ENCODE peak calls at places on chromosomes 1 and 21, in seven cellular contexts. One of them, this sample, is unnamed.
A peak's percentile ranks its signal among the peaks of the same experiment; 100 is the strongest.

GRCh38 chr1:94095112-94095637 is 25.8 kb downstream of the ABCA4 start:
- DNase-seq in ovary: peak; percentile 86
- DNase-seq in A549: no peak
- DNase-seq in effector memory CD8-positive, alpha-beta T cell: no peak
- DNase-seq in skeletal muscle cell: peak; percentile 91
- DNase-seq in activated T-cell treated with anti-CD3 and anti-CD28 coated beads, Interleukin-2, amount 50 U/mL, for 1 hour: no peak
- DNase-seq in choroid plexus epithelial cell: peak; percentile 99
- DNase-seq in this sample: peak; percentile 40

GRCh38 chr1:156282143-156282478 is 514 bp downstream of the SMG5 start:
- DNase-seq in activated T-cell treated with anti-CD3 and anti-CD28 coated beads, Interleukin-2, amount 50 U/mL, for 1 hour: no peak
- DNase-seq in skeletal muscle cell: no peak
- DNase-seq in A549: peak; percentile 53
- DNase-seq in effector memory CD8-positive, alpha-beta T cell: no peak
- DNase-seq in choroid plexus epithelial cell: no peak
- DNase-seq in ovary: no peak
- DNase-seq in this sample: no peak

GRCh38 chr1:21357161-21357560 is 66.9 kb upstream of the ECE1 start:
- DNase-seq in skeletal muscle cell: no peak
- DNase-seq in effector memory CD8-positive, alpha-beta T cell: no peak
- DNase-seq in choroid plexus epithelial cell: no peak
- DNase-seq in A549: no peak
- DNase-seq in ovary: no peak
- DNase-seq in activated T-cell treated with anti-CD3 and anti-CD28 coated beads, Interleukin-2, amount 50 U/mL, for 1 hour: no peak
- DNase-seq in this sample: no peak

GRCh38 chr1:204466416-204467405 is 27.9 kb downstream of the PIK3C2B start:
- DNase-seq in choroid plexus epithelial cell: no peak
- DNase-seq in activated T-cell treated with anti-CD3 and anti-CD28 coated beads, Interleukin-2, amount 50 U/mL, for 1 hour: no peak
- DNase-seq in ovary: no peak
- DNase-seq in effector memory CD8-positive, alpha-beta T cell: no peak
- DNase-seq in skeletal muscle cell: no peak
- DNase-seq in A549: no peak
- DNase-seq in this sample: peak; percentile 97

GRCh38 chr1:29631361-29631760 is 395.0 kb downstream of the PTPRU start:
- DNase-seq in effector memory CD8-positive, alpha-beta T cell: no peak
- DNase-seq in skeletal muscle cell: no peak
- DNase-seq in A549: no peak
- DNase-seq in activated T-cell treated with anti-CD3 and anti-CD28 coated beads, Interleukin-2, amount 50 U/mL, for 1 hour: no peak
- DNase-seq in choroid plexus epithelial cell: peak; percentile 28
- DNase-seq in ovary: no peak
- DNase-seq in this sample: peak; percentile 13

GRCh38 chr1:85366391-85366790 is 90.0 kb upstream of the BCL10 start:
- DNase-seq in ovary: no peak
- DNase-seq in choroid plexus epithelial cell: peak; percentile 87
- DNase-seq in skeletal muscle cell: peak; percentile 36
- DNase-seq in activated T-cell treated with anti-CD3 and anti-CD28 coated beads, Interleukin-2, amount 50 U/mL, for 1 hour: no peak
- DNase-seq in A549: no peak
- DNase-seq in effector memory CD8-positive, alpha-beta T cell: no peak
- DNase-seq in this sample: no peak

GRCh38 chr1:53286950-53287349 is 40.9 kb downstream of the LRP8 start:
- DNase-seq in effector memory CD8-positive, alpha-beta T cell: no peak
- DNase-seq in skeletal muscle cell: no peak
- DNase-seq in ovary: no peak
- DNase-seq in A549: no peak
- DNase-seq in choroid plexus epithelial cell: no peak
- DNase-seq in activated T-cell treated with anti-CD3 and anti-CD28 coated beads, Interleukin-2, amount 50 U/mL, for 1 hour: no peak
- DNase-seq in this sample: no peak

GRCh38 chr1:228281631-228282328 is 73.9 kb downstream of the OBSCN start:
- DNase-seq in A549: no peak
- DNase-seq in activated T-cell treated with anti-CD3 and anti-CD28 coated beads, Interleukin-2, amount 50 U/mL, for 1 hour: no peak
- DNase-seq in skeletal muscle cell: no peak
- DNase-seq in effector memory CD8-positive, alpha-beta T cell: no peak
- DNase-seq in choroid plexus epithelial cell: no peak
- DNase-seq in ovary: no peak
- DNase-seq in this sample: no peak

GRCh38 chr1:84721152-84721551 is 30.9 kb upstream of the SSX2IP start:
- DNase-seq in effector memory CD8-positive, alpha-beta T cell: no peak
- DNase-seq in choroid plexus epithelial cell: peak; percentile 34
- DNase-seq in activated T-cell treated with anti-CD3 and anti-CD28 coated beads, Interleukin-2, amount 50 U/mL, for 1 hour: no peak
- DNase-seq in skeletal muscle cell: peak; percentile 39
- DNase-seq in A549: no peak
- DNase-seq in ovary: no peak
- DNase-seq in this sample: no peak

GRCh38 chr1:110449661-110450651 is 993 bp upstream of the PROK1 start:
- DNase-seq in effector memory CD8-positive, alpha-beta T cell: no peak
- DNase-seq in skeletal muscle cell: no peak
- DNase-seq in ovary: no peak
- DNase-seq in activated T-cell treated with anti-CD3 and anti-CD28 coated beads, Interleukin-2, amount 50 U/mL, for 1 hour: no peak
- DNase-seq in choroid plexus epithelial cell: peak; percentile 18
- DNase-seq in A549: no peak
- DNase-seq in this sample: no peak

GRCh38 chr1:9128520-9129371 is at the start of gene GPR157:
- DNase-seq in effector memory CD8-positive, alpha-beta T cell: peak; percentile 61
- DNase-seq in activated T-cell treated with anti-CD3 and anti-CD28 coated beads, Interleukin-2, amount 50 U/mL, for 1 hour: peak; percentile 83
- DNase-seq in choroid plexus epithelial cell: peak; percentile 75
- DNase-seq in A549: peak; percentile 85
- DNase-seq in ovary: peak; percentile 90
- DNase-seq in skeletal muscle cell: no peak
- DNase-seq in this sample: no peak

GRCh38 chr1:24284156-24284471 is 35.0 kb upstream of the GRHL3 start:
- DNase-seq in choroid plexus epithelial cell: peak; percentile 28
- DNase-seq in ovary: no peak
- DNase-seq in A549: no peak
- DNase-seq in activated T-cell treated with anti-CD3 and anti-CD28 coated beads, Interleukin-2, amount 50 U/mL, for 1 hour: no peak
- DNase-seq in effector memory CD8-positive, alpha-beta T cell: no peak
- DNase-seq in skeletal muscle cell: no peak
- DNase-seq in this sample: no peak

GRCh38 chr1:45243476-45244343 is 37.3 kb upstream of the ZSWIM5 start:
- DNase-seq in ovary: no peak
- DNase-seq in effector memory CD8-positive, alpha-beta T cell: no peak
- DNase-seq in choroid plexus epithelial cell: no peak
- DNase-seq in activated T-cell treated with anti-CD3 and anti-CD28 coated beads, Interleukin-2, amount 50 U/mL, for 1 hour: no peak
- DNase-seq in skeletal muscle cell: no peak
- DNase-seq in A549: no peak
- DNase-seq in this sample: no peak

GRCh38 chr1:93770640-93771039 is 89.0 kb upstream of the BCAR3 start:
- DNase-seq in A549: no peak
- DNase-seq in activated T-cell treated with anti-CD3 and anti-CD28 coated beads, Interleukin-2, amount 50 U/mL, for 1 hour: no peak
- DNase-seq in ovary: no peak
- DNase-seq in choroid plexus epithelial cell: no peak
- DNase-seq in effector memory CD8-positive, alpha-beta T cell: no peak
- DNase-seq in skeletal muscle cell: no peak
- DNase-seq in this sample: no peak

GRCh38 chr1:113943028-113943811 is 14.1 kb downstream of the HIPK1 start:
- DNase-seq in ovary: no peak
- DNase-seq in effector memory CD8-positive, alpha-beta T cell: no peak
- DNase-seq in skeletal muscle cell: no peak
- DNase-seq in activated T-cell treated with anti-CD3 and anti-CD28 coated beads, Interleukin-2, amount 50 U/mL, for 1 hour: no peak
- DNase-seq in choroid plexus epithelial cell: peak; percentile 68
- DNase-seq in A549: no peak
- DNase-seq in this sample: no peak

GRCh38 chr1:153628638-153629342 is 556 bp downstream of the S100A1 start:
- DNase-seq in skeletal muscle cell: no peak
- DNase-seq in effector memory CD8-positive, alpha-beta T cell: no peak
- DNase-seq in ovary: no peak
- DNase-seq in A549: no peak
- DNase-seq in activated T-cell treated with anti-CD3 and anti-CD28 coated beads, Interleukin-2, amount 50 U/mL, for 1 hour: no peak
- DNase-seq in choroid plexus epithelial cell: no peak
- DNase-seq in this sample: no peak

GRCh38 chr1:94384485-94385353 is 33.5 kb upstream of the ABCD3 start:
- DNase-seq in A549: peak; percentile 14
- DNase-seq in ovary: no peak
- DNase-seq in activated T-cell treated with anti-CD3 and anti-CD28 coated beads, Interleukin-2, amount 50 U/mL, for 1 hour: no peak
- DNase-seq in skeletal muscle cell: no peak
- DNase-seq in choroid plexus epithelial cell: no peak
- DNase-seq in effector memory CD8-positive, alpha-beta T cell: no peak
- DNase-seq in this sample: no peak

GRCh38 chr1:231421616-231421970 is 494 bp downstream of the EGLN1 start:
- DNase-seq in skeletal muscle cell: no peak
- DNase-seq in A549: no peak
- DNase-seq in ovary: peak; percentile 35
- DNase-seq in effector memory CD8-positive, alpha-beta T cell: peak; percentile 44
- DNase-seq in choroid plexus epithelial cell: peak; percentile 54
- DNase-seq in activated T-cell treated with anti-CD3 and anti-CD28 coated beads, Interleukin-2, amount 50 U/mL, for 1 hour: no peak
- DNase-seq in this sample: no peak

GRCh38 chr21:34517491-34518245 is 5.7 kb upstream of the KCNE1 start:
- DNase-seq in skeletal muscle cell: no peak
- DNase-seq in activated T-cell treated with anti-CD3 and anti-CD28 coated beads, Interleukin-2, amount 50 U/mL, for 1 hour: no peak
- DNase-seq in ovary: no peak
- DNase-seq in effector memory CD8-positive, alpha-beta T cell: no peak
- DNase-seq in choroid plexus epithelial cell: peak; percentile 68
- DNase-seq in A549: peak; percentile 16
- DNase-seq in this sample: no peak

GRCh38 chr1:147225193-147225730 is at the start of gene FMO5:
- DNase-seq in effector memory CD8-positive, alpha-beta T cell: peak; percentile 38
- DNase-seq in choroid plexus epithelial cell: peak; percentile 79
- DNase-seq in A549: peak; percentile 73
- DNase-seq in skeletal muscle cell: no peak
- DNase-seq in ovary: peak; percentile 76
- DNase-seq in activated T-cell treated with anti-CD3 and anti-CD28 coated beads, Interleukin-2, amount 50 U/mL, for 1 hour: peak; percentile 51
- DNase-seq in this sample: peak; percentile 25

GRCh38 chr1:55544826-55545225 is 329.7 kb upstream of the USP24 start:
- DNase-seq in ovary: no peak
- DNase-seq in activated T-cell treated with anti-CD3 and anti-CD28 coated beads, Interleukin-2, amount 50 U/mL, for 1 hour: no peak
- DNase-seq in skeletal muscle cell: no peak
- DNase-seq in A549: no peak
- DNase-seq in choroid plexus epithelial cell: no peak
- DNase-seq in effector memory CD8-positive, alpha-beta T cell: no peak
- DNase-seq in this sample: no peak

GRCh38 chr1:234490789-234491479 is 12.0 kb upstream of the TARBP1 start:
- DNase-seq in ovary: no peak
- DNase-seq in A549: no peak
- DNase-seq in choroid plexus epithelial cell: no peak
- DNase-seq in skeletal muscle cell: no peak
- DNase-seq in effector memory CD8-positive, alpha-beta T cell: no peak
- DNase-seq in activated T-cell treated with anti-CD3 and anti-CD28 coated beads, Interleukin-2, amount 50 U/mL, for 1 hour: no peak
- DNase-seq in this sample: no peak

GRCh38 chr1:201877877-201878339 is 10.8 kb upstream of the SHISA4 start:
- DNase-seq in A549: peak; percentile 57
- DNase-seq in skeletal muscle cell: no peak
- DNase-seq in activated T-cell treated with anti-CD3 and anti-CD28 coated beads, Interleukin-2, amount 50 U/mL, for 1 hour: no peak
- DNase-seq in choroid plexus epithelial cell: peak; percentile 78
- DNase-seq in ovary: no peak
- DNase-seq in effector memory CD8-positive, alpha-beta T cell: no peak
- DNase-seq in this sample: peak; percentile 70

GRCh38 chr1:156164465-156164831 is 11.1 kb downstream of the SEMA4A start:
- DNase-seq in effector memory CD8-positive, alpha-beta T cell: no peak
- DNase-seq in activated T-cell treated with anti-CD3 and anti-CD28 coated beads, Interleukin-2, amount 50 U/mL, for 1 hour: no peak
- DNase-seq in ovary: no peak
- DNase-seq in choroid plexus epithelial cell: no peak
- DNase-seq in A549: no peak
- DNase-seq in skeletal muscle cell: no peak
- DNase-seq in this sample: no peak

GRCh38 chr1:6497215-6497866 is 5.9 kb upstream of the PLEKHG5 start:
- DNase-seq in choroid plexus epithelial cell: no peak
- DNase-seq in effector memory CD8-positive, alpha-beta T cell: peak; percentile 18
- DNase-seq in ovary: peak; percentile 53
- DNase-seq in skeletal muscle cell: no peak
- DNase-seq in A549: no peak
- DNase-seq in activated T-cell treated with anti-CD3 and anti-CD28 coated beads, Interleukin-2, amount 50 U/mL, for 1 hour: peak; percentile 62
- DNase-seq in this sample: no peak

GRCh38 chr1:21906173-21907078 is 30.7 kb downstream of the HSPG2 start:
- DNase-seq in effector memory CD8-positive, alpha-beta T cell: no peak
- DNase-seq in A549: no peak
- DNase-seq in skeletal muscle cell: peak; percentile 67
- DNase-seq in choroid plexus epithelial cell: peak; percentile 70
- DNase-seq in activated T-cell treated with anti-CD3 and anti-CD28 coated beads, Interleukin-2, amount 50 U/mL, for 1 hour: no peak
- DNase-seq in ovary: peak; percentile 84
- DNase-seq in this sample: no peak

GRCh38 chr1:45968941-45969666 is 163.3 kb downstream of the PIK3R3 start:
- DNase-seq in skeletal muscle cell: no peak
- DNase-seq in ovary: no peak
- DNase-seq in effector memory CD8-positive, alpha-beta T cell: no peak
- DNase-seq in activated T-cell treated with anti-CD3 and anti-CD28 coated beads, Interleukin-2, amount 50 U/mL, for 1 hour: no peak
- DNase-seq in choroid plexus epithelial cell: no peak
- DNase-seq in A549: no peak
- DNase-seq in this sample: no peak

This sample was measured in putamen.